ENCODE peak calls at places on chromosome 6, in nine cellular contexts. R is breast epithelium, S is HCT116, D is GM23338, Y is stomach, W is Panc1, O is K562, V is suprapubic skin, K is HepG2. L is an unnamed sample.

GRCh38 chr6:13461352-13461751 is 26.0 kb downstream of the GFOD1 start:
- DNase-seq in R (no peak), S (no peak), D (no peak), Y (no peak), W (no peak), O (no peak), V (no peak), K (no peak), L (no peak)

GRCh38 chr6:51330971-51331370 is 512.3 kb downstream of the TFAP2B start:
- DNase-seq in R (no peak), S (no peak), D (no peak), Y (no peak), W (no peak), O (no peak), V (no peak), K (no peak), L (no peak)

GRCh38 chr6:135871296-135871695 is 19.8 kb downstream of the PDE7B start:
- DNase-seq in R (no peak), S (no peak), D (no peak), Y (no peak), W (no peak), O (no peak), V (no peak), K (no peak), L (no peak)

GRCh38 chr6:24517659-24518538 is 23.1 kb downstream of the ALDH5A1 start:
- DNase-seq in R (no peak), S (no peak), D (no peak), Y (no peak), W (no peak), O (no peak), V (no peak), K (no peak), L (no peak)

GRCh38 chr6:105646391-105646867 is 243.5 kb upstream of the PREP start:
- DNase-seq in R (no peak), S (no peak), D (no peak), Y (no peak), W (no peak), O (no peak), V (no peak), K (no peak), L (no peak)

GRCh38 chr6:138509371-138509770 is 10.1 kb upstream of the NHSL1 start:
- DNase-seq in R (peak), S (peak), D (peak), Y (peak), W (peak), O (peak), V (no peak), K (peak), L (peak)

GRCh38 chr6:139625998-139626975 is 251.8 kb upstream of the CITED2 start:
- DNase-seq in R (no peak), S (no peak), D (peak), Y (no peak), W (no peak), O (no peak), V (no peak), K (peak), L (no peak)

GRCh38 chr6:89840538-89840937 is 10.9 kb downstream of the CASP8AP2 start:
- DNase-seq in R (no peak), S (no peak), D (no peak), Y (no peak), W (no peak), O (no peak), V (no peak), K (no peak), L (no peak)

GRCh38 chr6:135576055-135576454 is 78.5 kb upstream of the AHI1 start:
- DNase-seq in R (no peak), S (no peak), D (no peak), Y (no peak), W (peak), O (no peak), V (no peak), K (no peak), L (no peak)

GRCh38 chr6:83462524-83462923 is 31.7 kb upstream of the ME1 start:
- DNase-seq in R (no peak), S (no peak), D (peak), Y (no peak), W (no peak), O (no peak), V (no peak), K (peak), L (no peak)

GRCh38 chr6:87700351-87700728 is 1.7 kb downstream of the AKIRIN2 start:
- DNase-seq in R (no peak), S (no peak), D (no peak), Y (no peak), W (no peak), O (no peak), V (no peak), K (no peak), L (no peak)

GRCh38 chr6:137697267-137697938 is 169.7 kb upstream of the TNFAIP3 start:
- DNase-seq in R (no peak), S (no peak), D (peak), Y (no peak), W (no peak), O (no peak), V (no peak), K (peak), L (peak)

GRCh38 chr6:1312193-1312443 is 220 bp downstream of the FOXQ1 start:
- DNase-seq in R (no peak), S (no peak), D (no peak), Y (no peak), W (no peak), O (no peak), V (no peak), K (no peak), L (no peak)

GRCh38 chr6:44829811-44830210 is 442.3 kb downstream of the CDC5L start:
- DNase-seq in R (no peak), S (no peak), D (no peak), Y (no peak), W (no peak), O (no peak), V (no peak), K (no peak), L (no peak)

GRCh38 chr6:105769987-105770386 is 316.1 kb upstream of the PRDM1 start:
- DNase-seq in R (no peak), S (peak), D (no peak), Y (no peak), W (no peak), O (no peak), V (no peak), K (no peak), L (no peak)

GRCh38 chr6:21707527-21707926 is 114.0 kb downstream of the SOX4 start:
- DNase-seq in R (no peak), S (no peak), D (no peak), Y (no peak), W (no peak), O (no peak), V (no peak), K (no peak), L (no peak)

GRCh38 chr6:111418971-111419693 is 63.9 kb downstream of the REV3L start:
- DNase-seq in R (no peak), S (no peak), D (no peak), Y (no peak), W (no peak), O (no peak), V (no peak), K (no peak), L (no peak)

GRCh38 chr6:132067286-132067685 is 116.1 kb upstream of the CCN2 start:
- DNase-seq in R (no peak), S (no peak), D (no peak), Y (no peak), W (no peak), O (no peak), V (no peak), K (no peak), L (no peak)

GRCh38 chr6:88910922-88911778 is 52.3 kb downstream of the RNGTT start:
- DNase-seq in R (no peak), S (no peak), D (no peak), Y (no peak), W (no peak), O (no peak), V (no peak), K (no peak), L (no peak)

GRCh38 chr6:165417298-165417865 is 108.0 kb upstream of the C6orf118 start:
- DNase-seq in R (no peak), S (no peak), D (no peak), Y (no peak), W (no peak), O (no peak), V (no peak), K (no peak), L (no peak)

GRCh38 chr6:100001915-100002388 is 7.9 kb upstream of the MCHR2 start:
- DNase-seq in R (no peak), S (peak), D (peak), Y (peak), W (peak), O (peak), V (no peak), K (peak), L (peak)

GRCh38 chr6:92130944-92131343 is 1288.4 kb downstream of the EPHA7 start:
- DNase-seq in R (no peak), S (no peak), D (no peak), Y (no peak), W (no peak), O (no peak), V (no peak), K (no peak), L (no peak)

GRCh38 chr6:144320746-144321145 is 35.6 kb downstream of the UTRN start:
- DNase-seq in R (no peak), S (no peak), D (no peak), Y (no peak), W (no peak), O (no peak), V (no peak), K (no peak), L (no peak)

GRCh38 chr6:116229287-116229913 is 24.5 kb downstream of the TSPYL4 start:
- DNase-seq in R (peak), S (peak), D (peak), Y (peak), W (no peak), O (peak), V (peak), K (no peak), L (peak)

GRCh38 chr6:70967049-70967448 is 10.2 kb upstream of the B3GAT2 start:
- DNase-seq in R (no peak), S (no peak), D (no peak), Y (no peak), W (no peak), O (no peak), V (no peak), K (peak), L (no peak)

GRCh38 chr6:130577178-130577919 is 211.5 kb downstream of the TMEM200A start:
- DNase-seq in R (no peak), S (no peak), D (no peak), Y (no peak), W (no peak), O (no peak), V (no peak), K (no peak), L (no peak)

GRCh38 chr6:146770275-146770964 is 171.6 kb downstream of the ADGB start:
- DNase-seq in R (no peak), S (no peak), D (no peak), Y (no peak), W (no peak), O (no peak), V (peak), K (no peak), L (no peak)

GRCh38 chr6:101392561-101393230 is 812 bp upstream of the GRIK2 start:
- DNase-seq in R (no peak), S (no peak), D (peak), Y (no peak), W (no peak), O (no peak), V (no peak), K (no peak), L (no peak)

GRCh38 chr6:163148781-163149534 is 265.6 kb upstream of the QKI start:
- DNase-seq in R (no peak), S (no peak), D (no peak), Y (no peak), W (no peak), O (no peak), V (no peak), K (no peak), L (no peak)

GRCh38 chr6:27545271-27546046 is 72.6 kb upstream of the ZNF184 start:
- DNase-seq in R (no peak), S (peak), D (peak), Y (no peak), W (peak), O (peak), V (no peak), K (peak), L (no peak)

GRCh38 chr6:16154904-16155303 is 26.0 kb downstream of the MYLIP start:
- DNase-seq in R (no peak), S (no peak), D (no peak), Y (no peak), W (no peak), O (no peak), V (no peak), K (no peak), L (no peak)

GRCh38 chr6:170130201-170130621 is 160.7 kb downstream of the DLL1 start:
- DNase-seq in R (no peak), S (no peak), D (no peak), Y (no peak), W (no peak), O (no peak), V (peak), K (no peak), L (no peak)

GRCh38 chr6:170128346-170128745 is 162.5 kb downstream of the DLL1 start:
- DNase-seq in R (peak), S (no peak), D (no peak), Y (peak), W (no peak), O (no peak), V (peak), K (no peak), L (no peak)

GRCh38 chr6:170130771-170131241 is 160.1 kb downstream of the DLL1 start:
- DNase-seq in R (no peak), S (no peak), D (no peak), Y (peak), W (no peak), O (no peak), V (peak), K (no peak), L (no peak)

GRCh38 chr6:170128811-170129681 is 161.8 kb downstream of the DLL1 start:
- DNase-seq in R (peak), S (no peak), D (no peak), Y (peak), W (no peak), O (no peak), V (peak), K (no peak), L (no peak)

GRCh38 chr6:170129691-170130171 is 161.1 kb downstream of the DLL1 start:
- DNase-seq in R (peak), S (no peak), D (no peak), Y (peak), W (no peak), O (no peak), V (peak), K (no peak), L (peak)
- TF ChIP-seq POLR2AphosphoS5 in R (no peak), S (no peak), D (no peak), Y (no peak), W (no peak), O (no peak), V (no peak), K (no peak), L (no peak)

DNA sequence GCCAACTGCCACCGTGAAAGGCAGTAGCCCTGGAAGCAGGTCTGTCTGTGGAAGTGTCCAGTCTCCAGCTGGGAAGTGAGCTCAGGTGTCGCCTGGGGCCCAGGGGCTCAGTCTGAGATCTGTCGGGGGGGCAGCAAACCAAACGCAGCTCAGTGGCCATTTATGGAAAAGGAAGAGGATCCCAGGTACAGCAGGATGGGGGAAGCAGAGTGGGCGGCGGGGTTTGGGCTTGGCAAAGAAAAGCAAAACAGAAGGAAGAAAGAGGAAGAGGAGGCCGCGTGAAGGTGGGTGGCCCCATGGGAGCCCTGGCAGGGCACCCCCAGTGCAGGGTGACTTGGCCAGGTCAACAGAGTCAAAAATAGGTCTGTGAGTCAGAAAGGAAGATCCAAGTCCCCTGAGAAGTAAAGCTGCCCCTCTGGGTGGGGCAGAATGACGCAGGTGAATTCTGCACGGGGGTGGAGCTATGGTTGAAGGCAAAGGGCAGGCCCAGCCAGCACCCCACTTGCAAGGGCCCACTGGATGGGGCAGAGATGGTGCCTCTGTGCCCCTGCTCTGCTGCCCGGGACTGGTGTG is 5.3 kb downstream of the PXDC1 start:
- DNase-seq in R (no peak), S (no peak), D (no peak), Y (peak), W (no peak), O (no peak), V (no peak), K (no peak), L (peak)
- TF ChIP-seq POLR2AphosphoS5 in R (no peak), S (no peak), D (no peak), Y (no peak), W (no peak), O (no peak), V (no peak), K (no peak), L (no peak)

GRCh38 chr6:33374359-33374910 is 17.2 kb upstream of the KIFC1 start:
- DNase-seq in R (no peak), S (no peak), D (no peak), Y (no peak), W (no peak), O (no peak), V (no peak), K (no peak), L (no peak)

GRCh38 chr6:33377166-33377565 is 14.5 kb upstream of the KIFC1 start:
- DNase-seq in R (no peak), S (no peak), D (no peak), Y (no peak), W (no peak), O (no peak), V (no peak), K (no peak), L (no peak)

GRCh38 chr6:33373950-33374349 is 17.7 kb upstream of the KIFC1 start:
- DNase-seq in R (no peak), S (no peak), D (no peak), Y (no peak), W (no peak), O (no peak), V (no peak), K (no peak), L (no peak)

GRCh38 chr6:33372532-33373123 is 19.0 kb upstream of the KIFC1 start:
- DNase-seq in R (no peak), S (no peak), D (peak), Y (no peak), W (no peak), O (no peak), V (no peak), K (no peak), L (no peak)

DNA sequence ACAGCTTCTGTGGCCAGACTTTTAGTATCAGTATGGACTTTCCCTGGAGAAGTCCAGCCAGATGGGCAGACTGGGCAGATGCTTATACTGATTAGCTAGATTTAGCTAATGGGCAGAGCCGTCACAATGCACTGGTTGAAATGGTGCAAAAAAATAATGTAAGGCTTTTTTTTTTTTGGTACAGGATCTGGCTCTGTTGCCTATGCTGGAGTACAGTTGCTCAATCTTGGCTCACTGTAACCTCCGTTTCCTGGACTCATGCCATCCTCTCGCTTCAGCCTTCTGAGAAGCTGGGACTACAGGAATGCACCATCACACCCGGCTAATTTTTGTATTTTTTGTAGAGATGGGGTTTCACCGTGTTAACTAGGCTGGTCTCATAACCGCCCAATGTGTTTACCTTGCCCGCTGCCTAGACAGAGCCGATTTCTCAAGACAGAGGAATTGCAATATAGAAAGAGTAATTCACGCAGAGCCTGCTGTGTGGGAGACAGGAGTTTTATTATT is 16.4 kb upstream of the KIFC1 start:
- DNase-seq in R (peak), S (no peak), D (no peak), Y (peak), W (no peak), O (no peak), V (peak), K (no peak), L (peak)
- TF ChIP-seq POLR2AphosphoS5 in R (peak), S (no peak), D (no peak), Y (no peak), W (no peak), O (no peak), V (no peak), K (no peak), L (no peak)

GRCh38 chr6:11346516-11346915 is 114.0 kb upstream of the NEDD9 start:
- DNase-seq in R (no peak), S (no peak), D (no peak), Y (no peak), W (no peak), O (no peak), V (no peak), K (no peak), L (no peak)

GRCh38 chr6:11341867-11342266 is 109.4 kb upstream of the NEDD9 start:
- DNase-seq in R (no peak), S (no peak), D (no peak), Y (no peak), W (no peak), O (no peak), V (no peak), K (no peak), L (no peak)

GRCh38 chr6:11349880-11350279 is 117.4 kb upstream of the NEDD9 start:
- DNase-seq in R (no peak), S (no peak), D (no peak), Y (no peak), W (no peak), O (no peak), V (no peak), K (no peak), L (no peak)

GRCh38 chr6:11343963-11344714 is 111.7 kb upstream of the NEDD9 start:
- DNase-seq in R (no peak), S (peak), D (no peak), Y (peak), W (no peak), O (no peak), V (no peak), K (peak), L (peak)
- TF ChIP-seq POLR2AphosphoS5 in R (no peak), S (no peak), D (no peak), Y (peak), W (no peak), O (no peak), V (no peak), K (no peak), L (peak)

DNA sequence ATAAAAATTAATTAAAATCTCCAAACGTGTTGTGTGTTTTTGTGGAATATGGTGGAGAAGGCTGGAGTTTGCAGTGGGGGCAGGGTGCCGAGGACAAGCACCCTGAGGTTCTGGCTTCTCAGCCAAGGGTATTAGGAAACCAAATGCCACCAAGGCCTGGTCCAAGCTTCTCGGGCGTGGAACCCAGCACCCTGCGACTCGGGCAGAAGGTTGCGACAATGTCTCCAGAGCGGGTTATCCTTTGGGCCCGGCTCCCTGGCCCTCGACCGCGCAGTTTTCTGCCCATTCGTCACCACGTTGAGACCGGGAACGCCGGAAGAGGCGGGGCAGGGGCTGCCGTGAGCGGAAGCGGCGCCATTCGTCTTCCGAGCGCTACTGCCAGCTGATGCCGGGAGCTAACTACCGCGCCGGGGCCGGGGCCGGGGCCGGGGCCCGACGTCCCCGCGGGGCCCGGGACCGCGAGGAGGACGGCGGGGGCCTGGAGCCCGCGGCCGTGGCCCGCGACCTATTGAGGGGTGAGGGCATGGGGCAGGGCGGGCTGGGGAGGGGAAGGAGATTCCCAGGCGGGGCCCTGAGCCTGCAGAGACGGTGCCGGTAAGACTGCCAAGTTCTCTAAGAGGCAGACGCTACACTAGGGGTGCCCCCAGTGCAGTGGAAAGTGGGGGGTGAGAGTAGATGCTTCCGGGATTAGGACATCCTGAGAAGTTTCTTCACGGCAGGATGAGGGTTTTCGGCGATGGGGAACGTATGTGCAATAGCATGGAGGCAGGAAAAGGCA is at the start of gene RRP36:
- DNase-seq in R (peak), S (no peak), D (peak), Y (peak), W (no peak), O (peak), V (peak), K (peak), L (peak)
- TF ChIP-seq POLR2AphosphoS5 in R (peak), S (peak), D (peak), Y (peak), W (peak), O (peak), V (no peak), K (peak), L (peak)